ENCODE peak calls at places on chromosomes 5 and 9, in ten cellular contexts. One of them, this sample, is unnamed.

GRCh38 chr5:138770977-138771376 is 17.8 kb downstream of the CTNNA1 start:
- DNase-seq in astrocyte of the spinal cord: no peak
- DNase-seq in stimulated activated CD8-positive, alpha-beta memory T cell treated with anti-CD3 and anti-CD28 coated beads, Interleukin-15, amount 100 ng/mL, for 1 hour: no peak
- DNase-seq in sciatic nerve: no peak
- DNase-seq in transverse colon: no peak
- DNase-seq in germinal center: no peak
- DNase-seq in CD8-positive, alpha-beta memory T cell: no peak
- DNase-seq in iPS-NIHi11: no peak
- DNase-seq in stimulated activated CD4-positive, alpha-beta T cell treated with anti-CD3 and anti-CD28 coated beads, Interleukin-1b, Interleukin-23, amount 100 ng/mL, for 24 hours: no peak
- DNase-seq in NCI-H345: peak
- DNase-seq in this sample: no peak

GRCh38 chr5:91528831-91529230 is 145.7 kb upstream of the ARRDC3 start:
- DNase-seq in stimulated activated CD4-positive, alpha-beta T cell treated with anti-CD3 and anti-CD28 coated beads, Interleukin-1b, Interleukin-23, amount 100 ng/mL, for 24 hours: no peak
- DNase-seq in CD8-positive, alpha-beta memory T cell: no peak
- DNase-seq in sciatic nerve: no peak
- DNase-seq in stimulated activated CD8-positive, alpha-beta memory T cell treated with anti-CD3 and anti-CD28 coated beads, Interleukin-15, amount 100 ng/mL, for 1 hour: no peak
- DNase-seq in NCI-H345: peak
- DNase-seq in transverse colon: no peak
- DNase-seq in astrocyte of the spinal cord: no peak
- DNase-seq in iPS-NIHi11: no peak
- DNase-seq in germinal center: no peak
- DNase-seq in this sample: no peak

GRCh38 chr9:73548201-73548600 is 396.5 kb downstream of the ANXA1 start:
- DNase-seq in sciatic nerve: no peak
- DNase-seq in stimulated activated CD8-positive, alpha-beta memory T cell treated with anti-CD3 and anti-CD28 coated beads, Interleukin-15, amount 100 ng/mL, for 1 hour: no peak
- DNase-seq in stimulated activated CD4-positive, alpha-beta T cell treated with anti-CD3 and anti-CD28 coated beads, Interleukin-1b, Interleukin-23, amount 100 ng/mL, for 24 hours: no peak
- DNase-seq in transverse colon: no peak
- DNase-seq in astrocyte of the spinal cord: peak
- DNase-seq in germinal center: no peak
- DNase-seq in CD8-positive, alpha-beta memory T cell: no peak
- DNase-seq in iPS-NIHi11: no peak
- DNase-seq in NCI-H345: no peak
- DNase-seq in this sample: no peak

GRCh38 chr9:682633-683508 is 158.6 kb upstream of the DMRT1 start:
- DNase-seq in sciatic nerve: no peak
- DNase-seq in germinal center: no peak
- DNase-seq in transverse colon: peak
- DNase-seq in stimulated activated CD8-positive, alpha-beta memory T cell treated with anti-CD3 and anti-CD28 coated beads, Interleukin-15, amount 100 ng/mL, for 1 hour: no peak
- DNase-seq in stimulated activated CD4-positive, alpha-beta T cell treated with anti-CD3 and anti-CD28 coated beads, Interleukin-1b, Interleukin-23, amount 100 ng/mL, for 24 hours: no peak
- DNase-seq in astrocyte of the spinal cord: peak
- DNase-seq in iPS-NIHi11: no peak
- DNase-seq in NCI-H345: no peak
- DNase-seq in CD8-positive, alpha-beta memory T cell: no peak
- DNase-seq in this sample: no peak

GRCh38 chr5:1851290-1851934 is 31.3 kb downstream of the IRX4 start:
- DNase-seq in sciatic nerve: no peak
- DNase-seq in germinal center: no peak
- DNase-seq in NCI-H345: no peak
- DNase-seq in stimulated activated CD4-positive, alpha-beta T cell treated with anti-CD3 and anti-CD28 coated beads, Interleukin-1b, Interleukin-23, amount 100 ng/mL, for 24 hours: no peak
- DNase-seq in astrocyte of the spinal cord: no peak
- DNase-seq in CD8-positive, alpha-beta memory T cell: no peak
- DNase-seq in iPS-NIHi11: peak
- DNase-seq in stimulated activated CD8-positive, alpha-beta memory T cell treated with anti-CD3 and anti-CD28 coated beads, Interleukin-15, amount 100 ng/mL, for 1 hour: no peak
- DNase-seq in transverse colon: no peak
- DNase-seq in this sample: no peak

GRCh38 chr5:1950708-1951103 is 68.0 kb upstream of the IRX4 start:
- DNase-seq in astrocyte of the spinal cord: no peak
- DNase-seq in transverse colon: no peak
- DNase-seq in sciatic nerve: no peak
- DNase-seq in germinal center: no peak
- DNase-seq in stimulated activated CD8-positive, alpha-beta memory T cell treated with anti-CD3 and anti-CD28 coated beads, Interleukin-15, amount 100 ng/mL, for 1 hour: no peak
- DNase-seq in stimulated activated CD4-positive, alpha-beta T cell treated with anti-CD3 and anti-CD28 coated beads, Interleukin-1b, Interleukin-23, amount 100 ng/mL, for 24 hours: no peak
- DNase-seq in iPS-NIHi11: no peak
- DNase-seq in NCI-H345: no peak
- DNase-seq in CD8-positive, alpha-beta memory T cell: no peak
- DNase-seq in this sample: no peak

GRCh38 chr5:54524704-54525103 is 7.1 kb downstream of the SNX18 start:
- DNase-seq in astrocyte of the spinal cord: peak
- DNase-seq in germinal center: no peak
- DNase-seq in NCI-H345: no peak
- DNase-seq in CD8-positive, alpha-beta memory T cell: no peak
- DNase-seq in transverse colon: peak
- DNase-seq in stimulated activated CD8-positive, alpha-beta memory T cell treated with anti-CD3 and anti-CD28 coated beads, Interleukin-15, amount 100 ng/mL, for 1 hour: no peak
- DNase-seq in iPS-NIHi11: no peak
- DNase-seq in sciatic nerve: no peak
- DNase-seq in stimulated activated CD4-positive, alpha-beta T cell treated with anti-CD3 and anti-CD28 coated beads, Interleukin-1b, Interleukin-23, amount 100 ng/mL, for 24 hours: no peak
- DNase-seq in this sample: peak

GRCh38 chr5:103587185-103587748 is 24.7 kb upstream of the NUDT12 start:
- DNase-seq in stimulated activated CD8-positive, alpha-beta memory T cell treated with anti-CD3 and anti-CD28 coated beads, Interleukin-15, amount 100 ng/mL, for 1 hour: no peak
- DNase-seq in transverse colon: no peak
- DNase-seq in germinal center: no peak
- DNase-seq in NCI-H345: peak
- DNase-seq in stimulated activated CD4-positive, alpha-beta T cell treated with anti-CD3 and anti-CD28 coated beads, Interleukin-1b, Interleukin-23, amount 100 ng/mL, for 24 hours: no peak
- DNase-seq in CD8-positive, alpha-beta memory T cell: no peak
- DNase-seq in sciatic nerve: no peak
- DNase-seq in iPS-NIHi11: no peak
- DNase-seq in astrocyte of the spinal cord: peak
- DNase-seq in this sample: no peak

GRCh38 chr9:88852794-88853193 is 138.5 kb upstream of the S1PR3 start:
- DNase-seq in stimulated activated CD4-positive, alpha-beta T cell treated with anti-CD3 and anti-CD28 coated beads, Interleukin-1b, Interleukin-23, amount 100 ng/mL, for 24 hours: no peak
- DNase-seq in germinal center: no peak
- DNase-seq in iPS-NIHi11: no peak
- DNase-seq in stimulated activated CD8-positive, alpha-beta memory T cell treated with anti-CD3 and anti-CD28 coated beads, Interleukin-15, amount 100 ng/mL, for 1 hour: no peak
- DNase-seq in CD8-positive, alpha-beta memory T cell: no peak
- DNase-seq in astrocyte of the spinal cord: peak
- DNase-seq in transverse colon: no peak
- DNase-seq in NCI-H345: no peak
- DNase-seq in sciatic nerve: no peak
- DNase-seq in this sample: peak